ENCODE peak calls at places on chromosomes 11 and 22, in eight cellular contexts. One of them, this sample, is unnamed.

GRCh38 chr11:82996966-82997606 is 74.6 kb downstream of the RAB30 start:
- DNase-seq in OCI-LY7: peak
- DNase-seq in neural progenitor cell: no peak
- DNase-seq in GM23338: no peak
- DNase-seq in HCT116: no peak
- DNase-seq in PC-3: peak
- DNase-seq in hepatocyte: peak
- DNase-seq in MM.1S: peak
- DNase-seq in this sample: no peak

GRCh38 chr11:44673691-44674090 is 53.1 kb upstream of the TSPAN18 start:
- DNase-seq in OCI-LY7: no peak
- DNase-seq in neural progenitor cell: no peak
- DNase-seq in GM23338: no peak
- DNase-seq in HCT116: no peak
- DNase-seq in PC-3: no peak
- DNase-seq in hepatocyte: no peak
- DNase-seq in MM.1S: no peak
- DNase-seq in this sample: no peak

GRCh38 chr11:35012467-35013191 is 96.2 kb downstream of the PDHX start:
- DNase-seq in OCI-LY7: no peak
- DNase-seq in neural progenitor cell: no peak
- DNase-seq in GM23338: no peak
- DNase-seq in HCT116: no peak
- DNase-seq in PC-3: no peak
- DNase-seq in hepatocyte: no peak
- DNase-seq in MM.1S: peak
- DNase-seq in this sample: no peak

GRCh38 chr11:10294289-10294953 is 402 bp upstream of the SBF2 start:
- DNase-seq in OCI-LY7: no peak
- DNase-seq in neural progenitor cell: peak
- DNase-seq in GM23338: peak
- DNase-seq in HCT116: no peak
- DNase-seq in PC-3: peak
- DNase-seq in hepatocyte: peak
- DNase-seq in MM.1S: no peak
- DNase-seq in this sample: peak

GRCh38 chr11:61828629-61829407 is 718 bp downstream of the FADS2 start:
- DNase-seq in OCI-LY7: no peak
- DNase-seq in neural progenitor cell: peak
- DNase-seq in GM23338: peak
- DNase-seq in HCT116: no peak
- DNase-seq in PC-3: peak
- DNase-seq in hepatocyte: peak
- DNase-seq in MM.1S: no peak
- DNase-seq in this sample: peak

GRCh38 chr22:19039796-19040580 is 82.2 kb downstream of the DGCR2 start:
- DNase-seq in OCI-LY7: no peak
- DNase-seq in neural progenitor cell: no peak
- DNase-seq in GM23338: no peak
- DNase-seq in HCT116: no peak
- DNase-seq in PC-3: no peak
- DNase-seq in hepatocyte: no peak
- DNase-seq in MM.1S: no peak
- DNase-seq in this sample: no peak

GRCh38 chr22:32324505-32325415 is 32.9 kb upstream of the RFPL3 start:
- DNase-seq in OCI-LY7: no peak
- DNase-seq in neural progenitor cell: no peak
- DNase-seq in GM23338: no peak
- DNase-seq in HCT116: no peak
- DNase-seq in PC-3: no peak
- DNase-seq in hepatocyte: no peak
- DNase-seq in MM.1S: no peak
- DNase-seq in this sample: no peak

GRCh38 chr11:73323464-73323863 is 15.4 kb downstream of the ARHGEF17 start:
- DNase-seq in OCI-LY7: no peak
- DNase-seq in neural progenitor cell: peak
- DNase-seq in GM23338: peak
- DNase-seq in HCT116: no peak
- DNase-seq in PC-3: no peak
- DNase-seq in hepatocyte: peak
- DNase-seq in MM.1S: no peak
- DNase-seq in this sample: peak

GRCh38 chr11:120058931-120059330 is 79.0 kb downstream of the TRIM29 start:
- DNase-seq in OCI-LY7: no peak
- DNase-seq in neural progenitor cell: no peak
- DNase-seq in GM23338: no peak
- DNase-seq in HCT116: no peak
- DNase-seq in PC-3: no peak
- DNase-seq in hepatocyte: no peak
- DNase-seq in MM.1S: no peak
- DNase-seq in this sample: no peak

GRCh38 chr22:27397948-27398330 is 403.6 kb downstream of the MN1 start:
- DNase-seq in OCI-LY7: no peak
- DNase-seq in neural progenitor cell: no peak
- DNase-seq in GM23338: no peak
- DNase-seq in HCT116: no peak
- DNase-seq in PC-3: no peak
- DNase-seq in hepatocyte: no peak
- DNase-seq in MM.1S: no peak
- DNase-seq in this sample: peak

GRCh38 chr11:71322861-71323582 is 70.6 kb upstream of the SHANK2 start:
- DNase-seq in OCI-LY7: no peak
- DNase-seq in neural progenitor cell: no peak
- DNase-seq in GM23338: no peak
- DNase-seq in HCT116: no peak
- DNase-seq in PC-3: no peak
- DNase-seq in hepatocyte: no peak
- DNase-seq in MM.1S: no peak
- DNase-seq in this sample: no peak

GRCh38 chr11:116412118-116412889 is 360.5 kb downstream of the BUD13 start:
- DNase-seq in OCI-LY7: no peak
- DNase-seq in neural progenitor cell: no peak
- DNase-seq in GM23338: no peak
- DNase-seq in HCT116: no peak
- DNase-seq in PC-3: peak
- DNase-seq in hepatocyte: peak
- DNase-seq in MM.1S: no peak
- DNase-seq in this sample: no peak

GRCh38 chr22:48751539-48752437 is 1075.9 kb downstream of the BRD1 start:
- DNase-seq in OCI-LY7: no peak
- DNase-seq in neural progenitor cell: no peak
- DNase-seq in GM23338: no peak
- DNase-seq in HCT116: no peak
- DNase-seq in PC-3: no peak
- DNase-seq in hepatocyte: no peak
- DNase-seq in MM.1S: no peak
- DNase-seq in this sample: no peak

GRCh38 chr11:121544956-121545355 is 92.2 kb upstream of the SORL1-AS1 start:
- DNase-seq in OCI-LY7: peak
- DNase-seq in neural progenitor cell: no peak
- DNase-seq in GM23338: no peak
- DNase-seq in HCT116: no peak
- DNase-seq in PC-3: no peak
- DNase-seq in hepatocyte: no peak
- DNase-seq in MM.1S: no peak
- DNase-seq in this sample: no peak

GRCh38 chr11:33687733-33688479 is 12.7 kb downstream of the C11orf91 start:
- DNase-seq in OCI-LY7: peak
- DNase-seq in neural progenitor cell: peak
- DNase-seq in GM23338: peak
- DNase-seq in HCT116: peak
- DNase-seq in PC-3: peak
- DNase-seq in hepatocyte: peak
- DNase-seq in MM.1S: peak
- DNase-seq in this sample: peak

GRCh38 chr11:117809236-117810055 is 12.4 kb upstream of the DSCAML1 start:
- DNase-seq in OCI-LY7: no peak
- DNase-seq in neural progenitor cell: peak
- DNase-seq in GM23338: peak
- DNase-seq in HCT116: peak
- DNase-seq in PC-3: peak
- DNase-seq in hepatocyte: peak
- DNase-seq in MM.1S: no peak
- DNase-seq in this sample: peak

GRCh38 chr11:69049490-69049867 is 747 bp downstream of the TPCN2 start:
- DNase-seq in OCI-LY7: peak
- DNase-seq in neural progenitor cell: no peak
- DNase-seq in GM23338: no peak
- DNase-seq in HCT116: no peak
- DNase-seq in PC-3: no peak
- DNase-seq in hepatocyte: no peak
- DNase-seq in MM.1S: no peak
- DNase-seq in this sample: no peak

GRCh38 chr11:133082453-133082781 is 449.9 kb downstream of the OPCML start:
- DNase-seq in OCI-LY7: no peak
- DNase-seq in neural progenitor cell: peak
- DNase-seq in GM23338: peak
- DNase-seq in HCT116: no peak
- DNase-seq in PC-3: no peak
- DNase-seq in hepatocyte: peak
- DNase-seq in MM.1S: no peak
- DNase-seq in this sample: no peak
- TF ChIP-seq EZH2phosphoT487 in OCI-LY7: no peak
- TF ChIP-seq EZH2phosphoT487 in neural progenitor cell: no peak
- TF ChIP-seq EZH2phosphoT487 in GM23338: no peak
- TF ChIP-seq EZH2phosphoT487 in HCT116: no peak
- TF ChIP-seq EZH2phosphoT487 in PC-3: no peak
- TF ChIP-seq EZH2phosphoT487 in hepatocyte: no peak
- TF ChIP-seq EZH2phosphoT487 in MM.1S: no peak
- TF ChIP-seq EZH2phosphoT487 in this sample: no peak

GRCh38 chr22:46619830-46620501 is at the start of gene GRAMD4:
- DNase-seq in OCI-LY7: no peak
- DNase-seq in neural progenitor cell: peak
- DNase-seq in GM23338: no peak
- DNase-seq in HCT116: no peak
- DNase-seq in PC-3: no peak
- DNase-seq in hepatocyte: no peak
- DNase-seq in MM.1S: no peak
- DNase-seq in this sample: peak

GRCh38 chr22:46617250-46618103 is 2.7 kb upstream of the GRAMD4 start:
- DNase-seq in OCI-LY7: no peak
- DNase-seq in neural progenitor cell: no peak
- DNase-seq in GM23338: no peak
- DNase-seq in HCT116: no peak
- DNase-seq in PC-3: no peak
- DNase-seq in hepatocyte: no peak
- DNase-seq in MM.1S: no peak
- DNase-seq in this sample: peak

GRCh38 chr22:46618667-46619066 is 1.5 kb upstream of the GRAMD4 start:
- DNase-seq in OCI-LY7: no peak
- DNase-seq in neural progenitor cell: no peak
- DNase-seq in GM23338: no peak
- DNase-seq in HCT116: no peak
- DNase-seq in PC-3: no peak
- DNase-seq in hepatocyte: no peak
- DNase-seq in MM.1S: no peak
- DNase-seq in this sample: no peak

GRCh38 chr22:46619240-46619829 is 851 bp upstream of the GRAMD4 start:
- DNase-seq in OCI-LY7: no peak
- DNase-seq in neural progenitor cell: no peak
- DNase-seq in GM23338: no peak
- DNase-seq in HCT116: no peak
- DNase-seq in PC-3: no peak
- DNase-seq in hepatocyte: no peak
- DNase-seq in MM.1S: no peak
- DNase-seq in this sample: no peak

DNA sequence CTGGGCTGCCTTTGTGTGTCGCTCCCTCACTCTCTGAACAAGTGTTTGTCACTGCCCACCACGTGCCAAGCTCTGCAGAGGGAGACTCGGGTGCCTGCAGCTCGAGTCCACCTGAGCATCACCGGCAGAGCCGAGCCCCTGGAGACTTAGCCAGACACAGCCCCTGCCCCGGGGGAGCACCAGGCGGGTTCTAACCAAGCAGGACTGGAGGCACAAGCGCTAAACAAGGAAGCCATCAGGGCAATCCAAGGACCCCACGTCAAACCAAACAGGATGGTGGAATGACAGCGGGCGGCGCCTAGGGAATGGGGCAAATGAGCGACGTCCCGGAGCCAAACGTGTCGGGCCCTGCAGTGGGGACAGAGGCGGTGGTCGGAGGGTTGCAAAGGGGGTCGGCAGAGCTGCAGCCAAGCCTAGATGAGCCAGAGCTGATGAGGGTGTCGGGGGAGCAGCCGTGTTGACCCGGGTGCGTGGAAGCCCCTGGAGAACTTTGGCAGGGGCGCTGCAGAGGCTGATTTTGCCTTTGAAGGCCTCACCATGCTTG is 2.0 kb upstream of the GRAMD4 start:
- DNase-seq in OCI-LY7: no peak
- DNase-seq in neural progenitor cell: no peak
- DNase-seq in GM23338: no peak
- DNase-seq in HCT116: no peak
- DNase-seq in PC-3: no peak
- DNase-seq in hepatocyte: no peak
- DNase-seq in MM.1S: no peak
- DNase-seq in this sample: no peak
- TF ChIP-seq EZH2phosphoT487 in OCI-LY7: no peak
- TF ChIP-seq EZH2phosphoT487 in neural progenitor cell: no peak
- TF ChIP-seq EZH2phosphoT487 in GM23338: no peak
- TF ChIP-seq EZH2phosphoT487 in HCT116: no peak
- TF ChIP-seq EZH2phosphoT487 in PC-3: no peak
- TF ChIP-seq EZH2phosphoT487 in hepatocyte: no peak
- TF ChIP-seq EZH2phosphoT487 in MM.1S: no peak
- TF ChIP-seq EZH2phosphoT487 in this sample: no peak

DNA sequence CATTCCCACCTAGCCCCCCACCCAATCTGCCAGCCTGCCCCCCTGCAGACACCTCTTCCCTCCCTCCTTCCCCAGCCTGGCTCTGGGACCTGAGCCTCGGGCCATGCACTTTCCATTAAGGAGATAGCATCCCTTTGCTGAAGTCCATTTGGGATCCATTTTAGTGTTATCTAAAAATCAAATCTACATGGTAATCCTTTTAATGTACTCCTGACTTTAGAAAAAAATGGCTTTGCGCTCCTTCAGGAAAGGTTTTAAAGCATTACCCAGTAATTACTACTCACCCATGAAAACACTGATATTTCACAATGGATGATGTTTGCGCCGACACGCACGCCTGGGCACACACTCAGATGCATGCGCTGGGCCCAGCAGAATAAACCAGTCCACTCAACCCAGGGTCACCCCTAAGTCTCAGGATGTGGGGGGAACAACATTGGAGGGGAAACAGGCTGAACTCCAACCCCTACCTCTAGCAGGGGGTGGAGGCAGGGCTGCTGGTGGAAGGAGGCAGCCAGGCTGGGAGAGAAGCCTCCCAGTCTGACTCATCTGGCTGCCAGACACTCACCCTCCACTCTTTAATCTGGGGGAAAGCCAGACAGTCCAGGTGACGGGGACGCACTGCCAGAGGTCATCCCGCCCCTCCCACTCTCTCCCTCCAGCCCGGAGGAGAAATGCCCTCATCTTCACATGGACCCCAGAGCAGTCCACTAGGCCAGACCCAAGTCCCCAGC is 29.8 kb downstream of the LMO1 start:
- DNase-seq in OCI-LY7: no peak
- DNase-seq in neural progenitor cell: no peak
- DNase-seq in GM23338: no peak
- DNase-seq in HCT116: no peak
- DNase-seq in PC-3: peak
- DNase-seq in hepatocyte: peak
- DNase-seq in MM.1S: no peak
- DNase-seq in this sample: peak
- TF ChIP-seq EZH2phosphoT487 in OCI-LY7: no peak
- TF ChIP-seq EZH2phosphoT487 in neural progenitor cell: no peak
- TF ChIP-seq EZH2phosphoT487 in GM23338: no peak
- TF ChIP-seq EZH2phosphoT487 in HCT116: no peak
- TF ChIP-seq EZH2phosphoT487 in PC-3: no peak
- TF ChIP-seq EZH2phosphoT487 in hepatocyte: no peak
- TF ChIP-seq EZH2phosphoT487 in MM.1S: no peak
- TF ChIP-seq EZH2phosphoT487 in this sample: no peak

GRCh38 chr22:42905702-42906183 is 48.7 kb upstream of the ARFGAP3 start:
- DNase-seq in OCI-LY7: no peak
- DNase-seq in neural progenitor cell: no peak
- DNase-seq in GM23338: no peak
- DNase-seq in HCT116: no peak
- DNase-seq in PC-3: no peak
- DNase-seq in hepatocyte: no peak
- DNase-seq in MM.1S: no peak
- DNase-seq in this sample: no peak
- TF ChIP-seq EZH2phosphoT487 in OCI-LY7: no peak
- TF ChIP-seq EZH2phosphoT487 in neural progenitor cell: no peak
- TF ChIP-seq EZH2phosphoT487 in GM23338: no peak
- TF ChIP-seq EZH2phosphoT487 in HCT116: no peak
- TF ChIP-seq EZH2phosphoT487 in PC-3: no peak
- TF ChIP-seq EZH2phosphoT487 in hepatocyte: no peak
- TF ChIP-seq EZH2phosphoT487 in MM.1S: no peak
- TF ChIP-seq EZH2phosphoT487 in this sample: no peak